ENCODE peak calls at places on chromosome 12, in four cellular contexts. One of them, this sample, is unnamed.

GRCh38 chr12:3122841-3123678 is 45.9 kb downstream of the TSPAN9 start:
- DNase-seq in MM.1S: no peak
- DNase-seq in PC-3: peak; percentile 74
- DNase-seq in GM23248: peak; percentile 93
- DNase-seq in this sample: peak; percentile 74

GRCh38 chr12:28057856-28058615 is 85.5 kb upstream of the PTHLH start:
- DNase-seq in MM.1S: no peak
- DNase-seq in GM23248: no peak
- DNase-seq in PC-3: peak; percentile 100
- DNase-seq in this sample: no peak

GRCh38 chr12:44526655-44527199 is 349.4 kb downstream of the NELL2 start:
- DNase-seq in MM.1S: no peak
- DNase-seq in PC-3: no peak
- DNase-seq in GM23248: no peak
- DNase-seq in this sample: no peak

GRCh38 chr12:82527165-82527780 is 159.4 kb upstream of the TMTC2 start:
- DNase-seq in MM.1S: peak; percentile 66
- DNase-seq in PC-3: peak; percentile 77
- DNase-seq in GM23248: peak; percentile 78
- DNase-seq in this sample: peak; percentile 26

GRCh38 chr12:52441320-52441911 is 7.2 kb upstream of the KRT75 start:
- DNase-seq in MM.1S: no peak
- DNase-seq in GM23248: peak; percentile 82
- DNase-seq in PC-3: peak; percentile 76
- DNase-seq in this sample: no peak

GRCh38 chr12:4563336-4563735 is 1.3 kb downstream of the DYRK4 start:
- DNase-seq in MM.1S: no peak
- DNase-seq in PC-3: no peak
- DNase-seq in GM23248: no peak
- DNase-seq in this sample: no peak

GRCh38 chr12:8894378-8894777 is 19.9 kb upstream of the PHC1 start:
- DNase-seq in GM23248: no peak
- DNase-seq in PC-3: no peak
- DNase-seq in MM.1S: no peak
- DNase-seq in this sample: no peak

GRCh38 chr12:50110127-50110761 is 1.8 kb upstream of the COX14 start:
- DNase-seq in MM.1S: peak; percentile 85
- DNase-seq in GM23248: no peak
- DNase-seq in PC-3: no peak
- DNase-seq in this sample: no peak

GRCh38 chr12:66010787-66011547 is 119.6 kb downstream of the LLPH start:
- DNase-seq in GM23248: no peak
- DNase-seq in PC-3: no peak
- DNase-seq in MM.1S: no peak
- DNase-seq in this sample: no peak

GRCh38 chr12:49230810-49231209 is 34.1 kb upstream of the TUBA1C start:
- DNase-seq in MM.1S: no peak
- DNase-seq in GM23248: no peak
- DNase-seq in PC-3: no peak
- DNase-seq in this sample: no peak

GRCh38 chr12:89384050-89384749 is 31.9 kb upstream of the DUSP6 start:
- DNase-seq in MM.1S: no peak
- DNase-seq in GM23248: peak; percentile 91
- DNase-seq in PC-3: peak; percentile 75
- DNase-seq in this sample: peak; percentile 32

GRCh38 chr12:7834701-7835100 is 38.0 kb downstream of the SLC2A14 start:
- DNase-seq in MM.1S: no peak
- DNase-seq in GM23248: no peak
- DNase-seq in PC-3: no peak
- DNase-seq in this sample: no peak

GRCh38 chr12:106287364-106287763 is 15.2 kb upstream of the TCP11L2 start:
- DNase-seq in GM23248: no peak
- DNase-seq in MM.1S: no peak
- DNase-seq in PC-3: peak; percentile 73
- DNase-seq in this sample: no peak

GRCh38 chr12:89040146-89040964 is 311.9 kb downstream of the DUSP6 start:
- DNase-seq in MM.1S: peak; percentile 98
- DNase-seq in PC-3: peak; percentile 16
- DNase-seq in GM23248: peak; percentile 27
- DNase-seq in this sample: no peak

GRCh38 chr12:3319723-3320492 is 171.1 kb upstream of the PRMT8 start:
- DNase-seq in GM23248: peak; percentile 27
- DNase-seq in MM.1S: no peak
- DNase-seq in PC-3: no peak
- DNase-seq in this sample: no peak

GRCh38 chr12:102426599-102427541 is 53.5 kb downstream of the IGF1 start:
- DNase-seq in MM.1S: no peak
- DNase-seq in PC-3: no peak
- DNase-seq in GM23248: peak; percentile 82
- DNase-seq in this sample: no peak

GRCh38 chr12:112418248-112418595 is 525 bp upstream of the PTPN11 start:
- DNase-seq in PC-3: no peak
- DNase-seq in MM.1S: peak; percentile 7
- DNase-seq in GM23248: peak; percentile 41
- DNase-seq in this sample: no peak

GRCh38 chr12:127389923-127390322 is 877.0 kb upstream of the TMEM132C start:
- DNase-seq in MM.1S: peak; percentile 16
- DNase-seq in PC-3: peak; percentile 94
- DNase-seq in GM23248: peak; percentile 84
- DNase-seq in this sample: no peak

GRCh38 chr12:50258167-50258551 is 25.2 kb downstream of the LIMA1 start:
- DNase-seq in PC-3: no peak
- DNase-seq in GM23248: peak; percentile 46
- DNase-seq in MM.1S: no peak
- DNase-seq in this sample: no peak

GRCh38 chr12:117043598-117043901 is 55.7 kb downstream of the TESC start:
- DNase-seq in PC-3: no peak
- DNase-seq in MM.1S: no peak
- DNase-seq in GM23248: no peak
- DNase-seq in this sample: no peak

GRCh38 chr12:52280319-52280795 is 5.9 kb downstream of the KRT86 start:
- DNase-seq in GM23248: peak; percentile 95
- DNase-seq in PC-3: peak; percentile 99
- DNase-seq in MM.1S: no peak
- DNase-seq in this sample: no peak

GRCh38 chr12:124608451-124608870 is 41.0 kb upstream of the NCOR2 start:
- DNase-seq in GM23248: no peak
- DNase-seq in PC-3: peak; percentile 61
- DNase-seq in MM.1S: peak; percentile 90
- DNase-seq in this sample: no peak

GRCh38 chr12:109284392-109284791 is 24.7 kb downstream of the FOXN4 start:
- DNase-seq in GM23248: no peak
- DNase-seq in PC-3: no peak
- DNase-seq in MM.1S: no peak
- DNase-seq in this sample: no peak

GRCh38 chr12:25713264-25713663 is 160.2 kb upstream of the LMNTD1 start:
- DNase-seq in PC-3: no peak
- DNase-seq in GM23248: no peak
- DNase-seq in MM.1S: peak; percentile 90
- DNase-seq in this sample: no peak

GRCh38 chr12:1593232-1594044 is 943 bp downstream of the FBXL14 start:
- DNase-seq in GM23248: peak; percentile 68
- DNase-seq in PC-3: peak; percentile 24
- DNase-seq in MM.1S: peak; percentile 75
- DNase-seq in this sample: peak; percentile 61

GRCh38 chr12:44819884-44820283 is 56.2 kb downstream of the NELL2 start:
- DNase-seq in GM23248: no peak
- DNase-seq in PC-3: no peak
- DNase-seq in MM.1S: no peak
- DNase-seq in this sample: no peak

GRCh38 chr12:45343269-45344051 is 127.6 kb downstream of the ANO6 start:
- DNase-seq in PC-3: peak; percentile 62
- DNase-seq in MM.1S: no peak
- DNase-seq in GM23248: peak; percentile 77
- DNase-seq in this sample: no peak

GRCh38 chr12:28925726-28926376 is 223.2 kb upstream of the FAR2 start:
- DNase-seq in MM.1S: no peak
- DNase-seq in GM23248: peak; percentile 86
- DNase-seq in PC-3: no peak
- DNase-seq in this sample: no peak

GRCh38 chr12:53225635-53226424 is 6.2 kb downstream of the RARG start:
- DNase-seq in PC-3: no peak
- DNase-seq in GM23248: peak; percentile 43
- DNase-seq in MM.1S: no peak
- DNase-seq in this sample: no peak

GRCh38 chr12:120194534-120195395 is at the start of gene GCN1:
- DNase-seq in MM.1S: peak; percentile 72
- DNase-seq in PC-3: peak; percentile 98
- DNase-seq in GM23248: peak; percentile 91
- DNase-seq in this sample: peak; percentile 94
- H3F3A ChIP-seq in MM.1S: peaks cover 64% of the 10 kb centered on the region
- H3F3A ChIP-seq in PC-3: peaks cover 41% of the 10 kb centered on the region
- H3F3A ChIP-seq in GM23248: peaks cover 61% of the 10 kb centered on the region
- H3F3A ChIP-seq in this sample: peaks cover 52% of the 10 kb centered on the region

GRCh38 chr12:122022393-122023338 is 982 bp downstream of the BCL7A start:
- DNase-seq in GM23248: peak; percentile 62
- DNase-seq in PC-3: peak; percentile 44
- DNase-seq in MM.1S: no peak
- DNase-seq in this sample: peak; percentile 82

GRCh38 chr12:122023339-122024131 is 1.9 kb downstream of the BCL7A start:
- DNase-seq in MM.1S: no peak
- DNase-seq in GM23248: peak; percentile 87
- DNase-seq in PC-3: peak; percentile 92
- DNase-seq in this sample: peak; percentile 87

GRCh38 chr12:122020795-122021192 is 890 bp upstream of the BCL7A start:
- DNase-seq in PC-3: no peak
- DNase-seq in GM23248: no peak
- DNase-seq in MM.1S: no peak
- DNase-seq in this sample: no peak

GRCh38 chr12:122021193-122021821 is 377 bp upstream of the BCL7A start:
- DNase-seq in MM.1S: no peak
- DNase-seq in PC-3: peak; percentile 58
- DNase-seq in GM23248: peak; percentile 55
- DNase-seq in this sample: no peak

DNA sequence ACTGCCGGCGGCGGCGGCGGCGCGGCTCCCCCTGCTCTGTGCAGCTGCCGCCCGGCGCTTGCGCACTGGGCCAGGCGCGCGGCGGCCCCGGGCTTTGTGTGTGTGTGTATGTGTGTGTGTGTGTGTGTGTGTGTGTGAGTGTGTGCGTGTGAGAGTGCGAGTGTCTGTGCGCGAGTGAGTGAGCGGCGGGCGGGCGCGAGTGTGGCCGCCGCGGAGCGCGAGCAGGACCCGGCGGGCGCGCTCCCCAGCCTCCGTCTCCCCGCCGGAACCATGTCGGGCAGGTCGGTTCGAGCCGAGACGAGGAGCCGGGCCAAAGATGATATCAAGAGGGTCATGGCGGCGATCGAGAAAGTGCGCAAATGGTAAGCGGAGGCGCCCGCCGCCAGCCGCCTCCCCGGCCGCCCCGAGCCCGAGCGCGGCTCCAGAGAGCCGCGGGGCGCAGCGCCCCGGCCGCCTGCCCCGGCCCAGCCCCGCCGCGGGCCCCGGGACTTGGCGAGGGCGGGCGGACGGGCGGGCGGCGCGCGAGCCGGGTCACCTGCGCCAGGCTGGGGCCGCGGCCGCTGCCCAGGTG is at the start of gene BCL7A:
- DNase-seq in GM23248: peak; percentile 77
- DNase-seq in MM.1S: peak; percentile 9
- DNase-seq in PC-3: peak; percentile 76
- DNase-seq in this sample: peak; percentile 92
- H3F3A ChIP-seq in GM23248: no peaks in the 10 kb centered on the region
- H3F3A ChIP-seq in MM.1S: no peaks in the 10 kb centered on the region
- H3F3A ChIP-seq in PC-3: no peaks in the 10 kb centered on the region
- H3F3A ChIP-seq in this sample: peaks cover 12% of the 10 kb centered on the region

GRCh38 chr12:6612247-6612646 is 5.1 kb upstream of the CHD4 start:
- DNase-seq in MM.1S: peak; percentile 23
- DNase-seq in PC-3: no peak
- DNase-seq in GM23248: no peak
- DNase-seq in this sample: no peak

GRCh38 chr12:6614513-6615177 is 7.5 kb upstream of the CHD4 start:
- DNase-seq in GM23248: peak; percentile 42
- DNase-seq in MM.1S: no peak
- DNase-seq in PC-3: no peak
- DNase-seq in this sample: no peak

GRCh38 chr12:6612652-6613014 is 5.5 kb upstream of the CHD4 start:
- DNase-seq in MM.1S: no peak
- DNase-seq in PC-3: no peak
- DNase-seq in GM23248: peak; percentile 32
- DNase-seq in this sample: no peak

GRCh38 chr12:6613015-6613775 is 6.0 kb upstream of the CHD4 start:
- DNase-seq in GM23248: peak; percentile 74
- DNase-seq in MM.1S: peak; percentile 66
- DNase-seq in PC-3: peak; percentile 73
- DNase-seq in this sample: peak; percentile 72

GRCh38 chr12:6613776-6614512 is 6.8 kb upstream of the CHD4 start:
- DNase-seq in MM.1S: peak; percentile 54
- DNase-seq in GM23248: peak; percentile 97
- DNase-seq in PC-3: peak; percentile 77
- DNase-seq in this sample: peak; percentile 88
- H3F3A ChIP-seq in MM.1S: peaks cover 18% of the 10 kb centered on the region
- H3F3A ChIP-seq in GM23248: peaks cover 25% of the 10 kb centered on the region
- H3F3A ChIP-seq in PC-3: no peaks in the 10 kb centered on the region
- H3F3A ChIP-seq in this sample: peaks cover 50% of the 10 kb centered on the region

GRCh38 chr12:57521475-57522018 is 1.1 kb upstream of the MBD6 start:
- DNase-seq in GM23248: peak; percentile 56
- DNase-seq in PC-3: no peak
- DNase-seq in MM.1S: peak; percentile 5
- DNase-seq in this sample: no peak

GRCh38 chr12:57518176-57518919 is 2.0 kb downstream of the DDIT3 start:
- DNase-seq in GM23248: peak; percentile 52
- DNase-seq in MM.1S: no peak
- DNase-seq in PC-3: no peak
- DNase-seq in this sample: no peak

GRCh38 chr12:57519758-57520007 is 631 bp downstream of the DDIT3 start:
- DNase-seq in GM23248: no peak
- DNase-seq in MM.1S: no peak
- DNase-seq in PC-3: no peak
- DNase-seq in this sample: no peak

GRCh38 chr12:57518920-57519757 is 1.2 kb downstream of the DDIT3 start:
- DNase-seq in MM.1S: peak; percentile 9
- DNase-seq in PC-3: peak; percentile 25
- DNase-seq in GM23248: peak; percentile 81
- DNase-seq in this sample: no peak

DNA sequence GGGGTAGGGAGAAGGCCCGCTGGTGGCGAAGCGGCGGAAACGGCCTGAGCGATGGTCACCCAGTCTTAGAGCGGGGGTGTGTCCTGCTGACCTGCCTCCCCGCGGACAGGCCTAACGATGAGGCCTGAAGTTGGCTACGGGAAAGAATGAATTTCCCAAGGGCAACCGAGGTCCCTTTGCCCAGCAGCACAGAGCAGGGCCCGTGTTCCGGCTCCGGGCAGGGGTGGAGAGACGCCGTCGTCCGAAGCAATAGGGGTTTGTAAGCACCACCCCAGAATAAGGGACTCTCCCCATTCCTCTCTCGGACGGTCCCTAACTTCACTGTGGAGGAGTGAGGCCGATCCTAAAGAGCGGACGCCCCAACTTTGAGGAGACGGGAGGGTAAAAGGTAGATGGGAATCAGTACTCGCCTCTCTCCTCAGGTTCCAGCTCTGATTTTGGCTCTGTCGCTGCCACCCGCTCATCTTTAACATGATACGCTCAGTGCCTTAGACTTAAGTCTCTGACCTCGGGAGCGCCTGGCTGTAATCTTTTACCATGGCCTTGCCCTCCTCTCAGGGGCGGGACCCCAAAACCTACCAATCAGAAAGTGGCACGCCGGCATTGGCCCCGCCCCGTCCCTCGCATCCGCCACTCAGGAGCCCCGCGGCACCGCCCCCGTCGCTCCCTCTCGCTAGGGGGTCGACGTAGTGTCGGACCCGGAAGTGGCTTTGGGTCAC is at the start of gene DDIT3:
- DNase-seq in PC-3: peak; percentile 98
- DNase-seq in GM23248: peak; percentile 100
- DNase-seq in MM.1S: peak; percentile 99
- DNase-seq in this sample: peak; percentile 72
- H3F3A ChIP-seq in PC-3: no peaks in the 10 kb centered on the region
- H3F3A ChIP-seq in GM23248: peaks cover 77% of the 10 kb centered on the region
- H3F3A ChIP-seq in MM.1S: peaks cover 40% of the 10 kb centered on the region
- H3F3A ChIP-seq in this sample: peaks cover 60% of the 10 kb centered on the region